ENCODE peak calls at places on chromosomes 6 and 20, in seven cellular contexts. One of them, this sample, is unnamed.

GRCh38 chr6:83417880-83418663 is 12.8 kb downstream of the ME1 start:
- DNase-seq in suprapubic skin: no peak
- DNase-seq in adrenal gland: no peak
- DNase-seq in endothelial cell of umbilical vein: peak; percentile 49
- DNase-seq in HCT116: peak; percentile 35
- DNase-seq in IMR-90: peak; percentile 79
- DNase-seq in prostate gland: no peak
- DNase-seq in this sample: no peak

GRCh38 chr6:26234421-26235239 is 130.4 kb upstream of the BTN3A2 start:
- DNase-seq in suprapubic skin: no peak
- DNase-seq in adrenal gland: peak; percentile 65
- DNase-seq in endothelial cell of umbilical vein: peak; percentile 89
- DNase-seq in HCT116: no peak
- DNase-seq in IMR-90: peak; percentile 84
- DNase-seq in prostate gland: peak; percentile 89
- DNase-seq in this sample: no peak

GRCh38 chr20:12068146-12068545 is 150.5 kb downstream of the BTBD3 start:
- DNase-seq in suprapubic skin: no peak
- DNase-seq in adrenal gland: no peak
- DNase-seq in endothelial cell of umbilical vein: no peak
- DNase-seq in HCT116: no peak
- DNase-seq in IMR-90: no peak
- DNase-seq in prostate gland: no peak
- DNase-seq in this sample: no peak

GRCh38 chr20:1499528-1500420 is 8.6 kb upstream of the SIRPB2 start:
- DNase-seq in suprapubic skin: no peak
- DNase-seq in adrenal gland: no peak
- DNase-seq in endothelial cell of umbilical vein: no peak
- DNase-seq in HCT116: no peak
- DNase-seq in IMR-90: no peak
- DNase-seq in prostate gland: peak; percentile 8
- DNase-seq in this sample: no peak

GRCh38 chr20:60249436-60249835 is 291.2 kb downstream of the CDH26 start:
- DNase-seq in suprapubic skin: no peak
- DNase-seq in adrenal gland: peak; percentile 66
- DNase-seq in endothelial cell of umbilical vein: no peak
- DNase-seq in HCT116: no peak
- DNase-seq in IMR-90: peak; percentile 98
- DNase-seq in prostate gland: no peak
- DNase-seq in this sample: no peak

GRCh38 chr20:41166201-41167117 is 29.1 kb downstream of the PLCG1 start:
- DNase-seq in suprapubic skin: no peak
- DNase-seq in adrenal gland: no peak
- DNase-seq in endothelial cell of umbilical vein: no peak
- DNase-seq in HCT116: no peak
- DNase-seq in IMR-90: no peak
- DNase-seq in prostate gland: no peak
- DNase-seq in this sample: peak; percentile 31

GRCh38 chr6:2514965-2515543 is 235.7 kb downstream of the MYLK4 start:
- DNase-seq in suprapubic skin: no peak
- DNase-seq in adrenal gland: no peak
- DNase-seq in endothelial cell of umbilical vein: no peak
- DNase-seq in HCT116: no peak
- DNase-seq in IMR-90: no peak
- DNase-seq in prostate gland: no peak
- DNase-seq in this sample: peak; percentile 57

GRCh38 chr6:36793296-36793912 is 45.8 kb downstream of the CPNE5 start:
- DNase-seq in suprapubic skin: no peak
- DNase-seq in adrenal gland: no peak
- DNase-seq in endothelial cell of umbilical vein: no peak
- DNase-seq in HCT116: no peak
- DNase-seq in IMR-90: no peak
- DNase-seq in prostate gland: no peak
- DNase-seq in this sample: no peak

GRCh38 chr6:135269399-135270005 is 88.4 kb downstream of the MYB start:
- DNase-seq in suprapubic skin: no peak
- DNase-seq in adrenal gland: no peak
- DNase-seq in endothelial cell of umbilical vein: no peak
- DNase-seq in HCT116: no peak
- DNase-seq in IMR-90: no peak
- DNase-seq in prostate gland: no peak
- DNase-seq in this sample: no peak

GRCh38 chr6:20686142-20686541 is 151.9 kb downstream of the CDKAL1 start:
- DNase-seq in suprapubic skin: no peak
- DNase-seq in adrenal gland: no peak
- DNase-seq in endothelial cell of umbilical vein: no peak
- DNase-seq in HCT116: no peak
- DNase-seq in IMR-90: no peak
- DNase-seq in prostate gland: no peak
- DNase-seq in this sample: no peak

GRCh38 chr6:36132221-36132895 is 2.0 kb downstream of the MAPK13 start:
- DNase-seq in suprapubic skin: no peak
- DNase-seq in adrenal gland: no peak
- DNase-seq in endothelial cell of umbilical vein: no peak
- DNase-seq in HCT116: no peak
- DNase-seq in IMR-90: no peak
- DNase-seq in prostate gland: no peak
- DNase-seq in this sample: no peak

GRCh38 chr6:122736606-122737005 is 42.9 kb upstream of the FABP7 start:
- DNase-seq in suprapubic skin: no peak
- DNase-seq in adrenal gland: no peak
- DNase-seq in endothelial cell of umbilical vein: no peak
- DNase-seq in HCT116: no peak
- DNase-seq in IMR-90: no peak
- DNase-seq in prostate gland: no peak
- DNase-seq in this sample: no peak

GRCh38 chr20:19692685-19693119 is 65.4 kb upstream of the RIN2 start:
- DNase-seq in suprapubic skin: no peak
- DNase-seq in adrenal gland: peak; percentile 36
- DNase-seq in endothelial cell of umbilical vein: peak; percentile 68
- DNase-seq in HCT116: peak; percentile 37
- DNase-seq in IMR-90: peak; percentile 22
- DNase-seq in prostate gland: peak; percentile 39
- DNase-seq in this sample: peak; percentile 47

GRCh38 chr20:61031101-61031830 is 220.8 kb upstream of the CDH4 start:
- DNase-seq in suprapubic skin: no peak
- DNase-seq in adrenal gland: no peak
- DNase-seq in endothelial cell of umbilical vein: no peak
- DNase-seq in HCT116: no peak
- DNase-seq in IMR-90: no peak
- DNase-seq in prostate gland: no peak
- DNase-seq in this sample: no peak

GRCh38 chr6:79525272-79526100 is 11.7 kb downstream of the LCA5 start:
- DNase-seq in suprapubic skin: no peak
- DNase-seq in adrenal gland: peak; percentile 17
- DNase-seq in endothelial cell of umbilical vein: no peak
- DNase-seq in HCT116: no peak
- DNase-seq in IMR-90: peak; percentile 47
- DNase-seq in prostate gland: no peak
- DNase-seq in this sample: no peak

GRCh38 chr6:150830409-150831165 is 34.9 kb upstream of the MTHFD1L start:
- DNase-seq in suprapubic skin: no peak
- DNase-seq in adrenal gland: no peak
- DNase-seq in endothelial cell of umbilical vein: no peak
- DNase-seq in HCT116: no peak
- DNase-seq in IMR-90: peak; percentile 77
- DNase-seq in prostate gland: no peak
- DNase-seq in this sample: no peak

GRCh38 chr6:82801083-82801482 is 264.6 kb downstream of the UBE3D start:
- DNase-seq in suprapubic skin: no peak
- DNase-seq in adrenal gland: no peak
- DNase-seq in endothelial cell of umbilical vein: no peak
- DNase-seq in HCT116: no peak
- DNase-seq in IMR-90: no peak
- DNase-seq in prostate gland: no peak
- DNase-seq in this sample: no peak

GRCh38 chr20:19449051-19449450 is 236.6 kb downstream of the SLC24A3 start:
- DNase-seq in suprapubic skin: no peak
- DNase-seq in adrenal gland: no peak
- DNase-seq in endothelial cell of umbilical vein: no peak
- DNase-seq in HCT116: no peak
- DNase-seq in IMR-90: no peak
- DNase-seq in prostate gland: no peak
- DNase-seq in this sample: no peak

GRCh38 chr6:139137716-139138115 is 2.8 kb downstream of the HECA start:
- DNase-seq in suprapubic skin: no peak
- DNase-seq in adrenal gland: no peak
- DNase-seq in endothelial cell of umbilical vein: no peak
- DNase-seq in HCT116: no peak
- DNase-seq in IMR-90: no peak
- DNase-seq in prostate gland: no peak
- DNase-seq in this sample: no peak

GRCh38 chr6:76886900-76887299 is 576.4 kb downstream of the HTR1B start:
- DNase-seq in suprapubic skin: no peak
- DNase-seq in adrenal gland: peak; percentile 27
- DNase-seq in endothelial cell of umbilical vein: no peak
- DNase-seq in HCT116: no peak
- DNase-seq in IMR-90: no peak
- DNase-seq in prostate gland: no peak
- DNase-seq in this sample: no peak

GRCh38 chr20:881051-881820 is 34.9 kb downstream of the ANGPT4 start:
- DNase-seq in suprapubic skin: no peak
- DNase-seq in adrenal gland: no peak
- DNase-seq in endothelial cell of umbilical vein: peak; percentile 25
- DNase-seq in HCT116: peak; percentile 74
- DNase-seq in IMR-90: peak; percentile 31
- DNase-seq in prostate gland: no peak
- DNase-seq in this sample: no peak

GRCh38 chr20:5143856-5144255 is 17.0 kb downstream of the CDS2 start:
- DNase-seq in suprapubic skin: no peak
- DNase-seq in adrenal gland: no peak
- DNase-seq in endothelial cell of umbilical vein: no peak
- DNase-seq in HCT116: no peak
- DNase-seq in IMR-90: no peak
- DNase-seq in prostate gland: no peak
- DNase-seq in this sample: no peak

GRCh38 chr6:23456396-23456795 is 669.6 kb upstream of the NRSN1 start:
- DNase-seq in suprapubic skin: no peak
- DNase-seq in adrenal gland: no peak
- DNase-seq in endothelial cell of umbilical vein: peak; percentile 49
- DNase-seq in HCT116: no peak
- DNase-seq in IMR-90: peak; percentile 21
- DNase-seq in prostate gland: no peak
- DNase-seq in this sample: no peak

GRCh38 chr20:25083773-25084615 is 2.1 kb upstream of the VSX1 start:
- DNase-seq in suprapubic skin: no peak
- DNase-seq in adrenal gland: no peak
- DNase-seq in endothelial cell of umbilical vein: no peak
- DNase-seq in HCT116: no peak
- DNase-seq in IMR-90: no peak
- DNase-seq in prostate gland: no peak
- DNase-seq in this sample: no peak

GRCh38 chr6:158938811-158939254 is 61.2 kb downstream of the RSPH3 start:
- DNase-seq in suprapubic skin: no peak
- DNase-seq in adrenal gland: no peak
- DNase-seq in endothelial cell of umbilical vein: no peak
- DNase-seq in HCT116: peak; percentile 24
- DNase-seq in IMR-90: no peak
- DNase-seq in prostate gland: peak; percentile 28
- DNase-seq in this sample: no peak

GRCh38 chr6:139708342-139709199 is 334.1 kb upstream of the CITED2 start:
- DNase-seq in suprapubic skin: no peak
- DNase-seq in adrenal gland: peak; percentile 60
- DNase-seq in endothelial cell of umbilical vein: peak; percentile 61
- DNase-seq in HCT116: no peak
- DNase-seq in IMR-90: peak; percentile 86
- DNase-seq in prostate gland: no peak
- DNase-seq in this sample: no peak

GRCh38 chr20:41182296-41183212 is 45.2 kb downstream of the PLCG1 start:
- DNase-seq in suprapubic skin: no peak
- DNase-seq in adrenal gland: no peak
- DNase-seq in endothelial cell of umbilical vein: no peak
- DNase-seq in HCT116: no peak
- DNase-seq in IMR-90: no peak
- DNase-seq in prostate gland: no peak
- DNase-seq in this sample: no peak

GRCh38 chr6:106731144-106731842 is 101.9 kb downstream of the QRSL1 start:
- DNase-seq in suprapubic skin: no peak
- DNase-seq in adrenal gland: no peak
- DNase-seq in endothelial cell of umbilical vein: no peak
- DNase-seq in HCT116: no peak
- DNase-seq in IMR-90: no peak
- DNase-seq in prostate gland: no peak
- DNase-seq in this sample: peak; percentile 93

GRCh38 chr20:36167826-36168634 is 13.5 kb downstream of the EPB41L1 start:
- DNase-seq in suprapubic skin: no peak
- DNase-seq in adrenal gland: no peak
- DNase-seq in endothelial cell of umbilical vein: no peak
- DNase-seq in HCT116: peak; percentile 8
- DNase-seq in IMR-90: peak; percentile 84
- DNase-seq in prostate gland: no peak
- DNase-seq in this sample: no peak

GRCh38 chr20:57251344-57251743 is 15.1 kb downstream of the BMP7 start:
- DNase-seq in suprapubic skin: no peak
- DNase-seq in adrenal gland: peak; percentile 19
- DNase-seq in endothelial cell of umbilical vein: no peak
- DNase-seq in HCT116: no peak
- DNase-seq in IMR-90: no peak
- DNase-seq in prostate gland: no peak
- DNase-seq in this sample: no peak

GRCh38 chr6:347232-347631 is 44.3 kb upstream of the IRF4 start:
- DNase-seq in suprapubic skin: no peak
- DNase-seq in adrenal gland: no peak
- DNase-seq in endothelial cell of umbilical vein: no peak
- DNase-seq in HCT116: no peak
- DNase-seq in IMR-90: no peak
- DNase-seq in prostate gland: no peak
- DNase-seq in this sample: no peak
- H3K9me3 ChIP-seq in suprapubic skin: no peaks in the 10 kb centered on the region
- H3K9me3 ChIP-seq in adrenal gland: no peaks in the 10 kb centered on the region
- H3K9me3 ChIP-seq in endothelial cell of umbilical vein: no peaks in the 10 kb centered on the region
- H3K9me3 ChIP-seq in HCT116: peaks cover 10% of the 10 kb centered on the region
- H3K9me3 ChIP-seq in IMR-90: peaks cover 3% of the 10 kb centered on the region
- H3K9me3 ChIP-seq in prostate gland: no peaks in the 10 kb centered on the region
- H3K9me3 ChIP-seq in this sample: no peaks in the 10 kb centered on the region

GRCh38 chr6:18262812-18263560 is 1.3 kb downstream of the DEK start:
- DNase-seq in suprapubic skin: no peak
- DNase-seq in adrenal gland: no peak
- DNase-seq in endothelial cell of umbilical vein: peak; percentile 57
- DNase-seq in HCT116: no peak
- DNase-seq in IMR-90: peak; percentile 9
- DNase-seq in prostate gland: no peak
- DNase-seq in this sample: no peak
- TF ChIP-seq POLR2A in suprapubic skin: no peak
- TF ChIP-seq POLR2A in adrenal gland: no peak
- TF ChIP-seq POLR2A in endothelial cell of umbilical vein: no peak
- TF ChIP-seq POLR2A in HCT116: no peak
- TF ChIP-seq POLR2A in IMR-90: no peak
- TF ChIP-seq POLR2A in prostate gland: no peak
- TF ChIP-seq POLR2A in this sample: no peak

GRCh38 chr6:62980093-62980492 is 231.2 kb upstream of the FKBP1C start:
- DNase-seq in suprapubic skin: no peak
- DNase-seq in adrenal gland: no peak
- DNase-seq in endothelial cell of umbilical vein: no peak
- DNase-seq in HCT116: no peak
- DNase-seq in IMR-90: no peak
- DNase-seq in prostate gland: no peak
- DNase-seq in this sample: no peak
- H3K9me3 ChIP-seq in suprapubic skin: no peaks in the 10 kb centered on the region
- H3K9me3 ChIP-seq in adrenal gland: peaks cover 6% of the 10 kb centered on the region
- H3K9me3 ChIP-seq in endothelial cell of umbilical vein: peaks cover 2% of the 10 kb centered on the region
- H3K9me3 ChIP-seq in HCT116: peaks cover 14% of the 10 kb centered on the region
- H3K9me3 ChIP-seq in IMR-90: no peaks in the 10 kb centered on the region
- H3K9me3 ChIP-seq in prostate gland: no peaks in the 10 kb centered on the region
- H3K9me3 ChIP-seq in this sample: no peaks in the 10 kb centered on the region

GRCh38 chr6:498795-499231 is 107.3 kb downstream of the IRF4 start:
- DNase-seq in suprapubic skin: no peak
- DNase-seq in adrenal gland: no peak
- DNase-seq in endothelial cell of umbilical vein: no peak
- DNase-seq in HCT116: no peak
- DNase-seq in IMR-90: peak; percentile 4
- DNase-seq in prostate gland: no peak
- DNase-seq in this sample: no peak
- TF ChIP-seq POLR2A in suprapubic skin: no peak
- TF ChIP-seq POLR2A in adrenal gland: no peak
- TF ChIP-seq POLR2A in endothelial cell of umbilical vein: no peak
- TF ChIP-seq POLR2A in HCT116: no peak
- TF ChIP-seq POLR2A in IMR-90: no peak
- TF ChIP-seq POLR2A in prostate gland: no peak
- TF ChIP-seq POLR2A in this sample: no peak

This sample was measured in right lobe of liver.